ENCODE peak calls at places on chromosomes 5 and 9, in ten cellular contexts. T is right atrium auricular region, S is breast epithelium, V is IMR-90, C is astrocyte of the cerebellum, J is NT2/D1, B is fibroblast of lung, Q is suprapubic skin, H is Peyer's patch, O is right lobe of liver. A is an unnamed sample.

GRCh38 chr9:111910428-111910827 is 13.8 kb downstream of the UGCG start:
- DNase-seq in C (no peak), O (no peak), V (no peak), T (no peak), H (no peak), S (no peak), B (no peak), J (no peak), Q (no peak), A (no peak)

GRCh38 chr5:129020683-129021082 is 55.4 kb downstream of the SLC27A6 start:
- DNase-seq in H (no peak), Q (no peak), T (no peak), B (no peak), C (no peak), S (no peak), V (no peak), J (no peak), O (no peak), A (no peak)

GRCh38 chr9:75956161-75956560 is 65.7 kb downstream of the PCSK5 start:
- DNase-seq in O (no peak), V (no peak), J (no peak), T (no peak), Q (no peak), C (no peak), S (no peak), H (no peak), B (no peak), A (no peak)

GRCh38 chr5:13664377-13664776 is 280.1 kb downstream of the DNAH5 start:
- DNase-seq in S (no peak), V (peak; percentile 100), T (no peak), C (peak; percentile 50), Q (no peak), H (no peak), J (no peak), B (peak; percentile 94), O (no peak), A (peak; percentile 95)

GRCh38 chr5:154087260-154087659 is 48.5 kb downstream of the MFAP3 start:
- DNase-seq in H (no peak), T (no peak), O (no peak), Q (no peak), J (no peak), V (no peak), C (peak; percentile 54), S (no peak), B (no peak), A (no peak)

GRCh38 chr9:137168907-137169763 is 716 bp downstream of the LRRC26 start:
- DNase-seq in J (peak; percentile 54), H (no peak), Q (no peak), T (no peak), O (no peak), C (no peak), V (peak; percentile 19), B (peak; percentile 38), S (no peak), A (no peak)

GRCh38 chr9:20683351-20684034 is 566 bp upstream of the FOCAD start:
- DNase-seq in C (peak; percentile 4), Q (peak; percentile 87), H (peak; percentile 43), J (no peak), V (peak; percentile 70), O (peak; percentile 42), S (peak; percentile 51), T (peak; percentile 93), B (peak; percentile 73), A (peak; percentile 29)

GRCh38 chr5:69295088-69295754 is 37.4 kb downstream of the CCDC125 start:
- DNase-seq in H (no peak), J (no peak), O (no peak), C (peak; percentile 36), S (no peak), T (no peak), B (peak; percentile 84), Q (no peak), V (peak; percentile 76), A (no peak)

GRCh38 chr5:169762338-169763095 is 125.4 kb downstream of the DOCK2 start:
- DNase-seq in C (peak; percentile 70), Q (no peak), J (no peak), B (peak; percentile 89), T (no peak), O (no peak), S (no peak), V (peak; percentile 64), H (no peak), A (no peak)

GRCh38 chr9:68552700-68553099 is 12.0 kb upstream of the TMEM252 start:
- DNase-seq in V (peak; percentile 93), T (no peak), H (no peak), Q (no peak), C (peak; percentile 1), O (no peak), S (no peak), J (no peak), B (peak; percentile 29), A (peak; percentile 23)

GRCh38 chr5:141135030-141135717 is at the start of gene PCDHB5:
- DNase-seq in B (peak; percentile 2), T (no peak), S (no peak), O (no peak), J (peak; percentile 51), C (no peak), Q (no peak), H (no peak), V (no peak), A (no peak)

GRCh38 chr5:137122075-137122474 is 377.1 kb downstream of the SPOCK1 start:
- DNase-seq in B (peak; percentile 58), V (peak; percentile 34), H (no peak), T (no peak), C (no peak), Q (no peak), O (no peak), S (no peak), J (no peak), A (no peak)

GRCh38 chr5:111694183-111694582 is 62.8 kb downstream of the NREP start:
- DNase-seq in J (no peak), H (no peak), O (no peak), Q (no peak), T (no peak), B (peak; percentile 43), S (no peak), V (peak; percentile 75), C (no peak), A (peak; percentile 64)

GRCh38 chr5:75367401-75367800 is 30.4 kb downstream of the HMGCR start:
- DNase-seq in J (no peak), Q (no peak), C (no peak), V (peak; percentile 67), T (no peak), B (peak; percentile 16), S (no peak), H (no peak), O (no peak), A (peak; percentile 21)

GRCh38 chr5:167565555-167565954 is 725.9 kb upstream of the WWC1 start:
- DNase-seq in B (no peak), O (no peak), Q (no peak), V (peak; percentile 20), C (peak; percentile 18), S (no peak), H (no peak), T (no peak), J (no peak), A (no peak)

GRCh38 chr5:57171818-57172465 is 1.9 kb upstream of the GPBP1 start:
- DNase-seq in J (no peak), T (no peak), H (no peak), V (peak; percentile 54), B (peak; percentile 42), C (no peak), O (no peak), S (no peak), Q (no peak), A (no peak)
- H3K4me3 ChIP-seq in J (peak overlapping the region; percentile 69), T (peak overlapping the region; percentile 98), H (peak overlapping the region; percentile 93), V (peak overlapping the region; percentile 93), B (peak overlapping the region; percentile 97), C (peak overlapping the region; percentile 86), O (no peak overlapping the region), S (peak overlapping the region; percentile 95), Q (peak overlapping the region; percentile 99), A (peak overlapping the region; percentile 96)

DNA sequence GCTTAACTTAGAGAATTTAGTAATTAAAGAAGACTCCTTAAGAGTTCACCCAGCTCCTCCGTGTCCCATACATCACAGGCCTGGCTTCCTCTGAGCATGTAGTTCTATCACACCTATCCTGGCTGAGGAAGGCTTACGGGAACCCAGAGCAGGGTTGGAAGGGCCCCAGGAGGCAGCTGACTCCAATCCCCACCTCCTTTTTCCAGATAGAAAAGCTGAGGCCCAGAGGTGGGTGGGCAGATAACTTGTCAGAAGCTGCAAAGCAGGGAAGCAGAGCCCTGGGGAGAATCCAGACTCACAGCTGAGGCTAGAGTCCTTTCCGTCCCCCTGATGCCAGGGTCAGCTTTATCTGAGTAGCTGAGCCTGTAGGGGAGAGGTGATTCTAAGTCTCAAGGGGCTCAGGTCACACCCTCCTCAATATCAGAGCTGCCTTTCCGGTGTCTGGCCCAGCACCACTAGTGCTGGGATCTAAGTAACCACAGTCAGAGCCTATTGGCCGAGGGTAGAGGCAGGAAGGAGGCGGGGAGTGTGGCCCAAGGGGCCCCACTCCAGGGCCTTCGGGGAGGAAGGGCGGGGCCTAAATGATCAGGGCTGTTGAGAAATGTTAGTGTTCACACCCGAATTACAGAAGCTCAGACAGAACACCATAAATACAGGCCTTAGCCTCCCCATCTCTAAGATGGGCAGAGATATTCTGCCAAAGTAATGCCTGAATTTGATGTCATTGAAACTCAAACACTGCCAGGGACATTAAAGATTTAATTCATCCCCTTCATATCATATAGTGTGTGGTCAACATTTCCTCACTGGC is 9.9 kb downstream of the CCDC69 start:
- DNase-seq in T (peak; percentile 94), B (peak; percentile 17), J (no peak), Q (peak; percentile 89), H (peak; percentile 94), C (no peak), S (peak; percentile 46), V (no peak), O (peak; percentile 76), A (no peak)
- H3K4me3 ChIP-seq in T (no peak overlapping the region), B (no peak overlapping the region), J (no peak overlapping the region), Q (peak overlapping the region; percentile 5), H (peak overlapping the region; percentile 16), C (no peak overlapping the region), S (no peak overlapping the region), V (no peak overlapping the region), O (no peak overlapping the region), A (no peak overlapping the region)

GRCh38 chr5:102627311-102627710 is 127.8 kb upstream of the PAM start:
- DNase-seq in B (peak; percentile 76), H (no peak), Q (no peak), O (no peak), V (peak; percentile 27), C (peak; percentile 16), T (no peak), S (no peak), J (no peak), A (no peak)
- H3K4me3 ChIP-seq in B (no peak overlapping the region), H (no peak overlapping the region), Q (no peak overlapping the region), O (no peak overlapping the region), V (no peak overlapping the region), C (no peak overlapping the region), T (no peak overlapping the region), S (no peak overlapping the region), J (no peak overlapping the region), A (no peak overlapping the region)

GRCh38 chr9:113012492-113012891 is 500 bp upstream of the ZNF883 start:
- DNase-seq in S (no peak), B (no peak), C (no peak), J (no peak), T (no peak), H (no peak), Q (no peak), O (no peak), V (no peak), A (no peak)

DNA sequence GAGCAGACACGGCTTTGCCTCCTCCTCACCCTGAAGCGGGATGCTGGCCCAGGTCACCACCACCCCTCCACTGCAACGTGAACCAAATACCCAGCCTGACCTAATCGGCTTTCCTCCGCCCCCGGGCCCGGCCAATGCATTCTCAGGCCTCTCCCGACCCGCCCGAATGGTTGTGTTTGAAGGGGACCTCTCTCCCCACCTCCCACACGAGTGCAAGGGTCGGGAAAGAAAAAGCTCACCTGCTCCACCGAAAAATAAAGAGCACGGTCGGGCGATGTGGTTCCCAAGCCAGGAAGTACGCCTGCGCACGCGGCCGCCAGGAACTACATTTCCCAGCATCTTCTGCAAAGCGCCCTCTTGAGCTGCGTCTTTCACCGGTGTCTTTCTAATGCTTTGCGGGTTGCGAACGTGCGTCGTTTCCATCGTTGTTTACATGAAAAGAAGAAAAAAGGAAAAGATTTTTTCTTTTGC is at the start of gene ZNF883:
- DNase-seq in Q (no peak), T (no peak), S (no peak), O (peak; percentile 17), B (peak; percentile 69), J (peak; percentile 71), H (no peak), C (peak; percentile 37), V (peak; percentile 55), A (peak; percentile 25)
- H3K4me3 ChIP-seq in Q (peak within 1 kb of the TSS; percentile 18), T (peak within 1 kb of the TSS; percentile 34), S (peak within 1 kb of the TSS; percentile 11), O (no peak within 1 kb of the TSS), B (peak within 1 kb of the TSS; percentile 74), J (peak within 1 kb of the TSS; percentile 62), H (no peak within 1 kb of the TSS), C (peak within 1 kb of the TSS; percentile 53), V (peak within 1 kb of the TSS; percentile 50), A (peak within 1 kb of the TSS; percentile 52)

A was measured in skeletal muscle cell.